ENCODE peak calls at places on chromosomes 1 and 21, in six cellular contexts. B, H, Z, I, X and F are unnamed samples.
A peak's percentile ranks its signal among the peaks of the same experiment; 100 is the strongest.

GRCh38 chr1:179038528-179039281 is 13.0 kb downstream of the FAM20B start:
- DNase-seq in B (no peak), I (no peak), H (no peak), X (no peak), Z (no peak), F (no peak)

GRCh38 chr21:34791776-34792503 is 123.1 kb downstream of the CLIC6 start:
- DNase-seq in B (no peak), I (no peak), Z (no peak), H (no peak), X (no peak), F (no peak)

GRCh38 chr1:26372039-26372438 is 511 bp downstream of the ZNF683 start:
- DNase-seq in B (no peak), H (no peak), Z (no peak), X (no peak), I (no peak), F (no peak)

GRCh38 chr1:204366759-204367158 is 7.0 kb upstream of the PLEKHA6 start:
- DNase-seq in H (no peak), Z (peak; percentile 32), X (no peak), B (peak; percentile 54), I (no peak), F (no peak)

GRCh38 chr1:232369451-232369850 is 260.5 kb downstream of the SIPA1L2 start:
- DNase-seq in Z (no peak), H (no peak), I (no peak), B (no peak), X (no peak), F (no peak)

GRCh38 chr1:240031009-240031408 is 60.7 kb upstream of the FMN2 start:
- DNase-seq in X (no peak), I (no peak), Z (peak; percentile 99), H (no peak), B (no peak), F (no peak)

GRCh38 chr1:200095057-200095577 is 67.6 kb downstream of the NR5A2 start:
- DNase-seq in Z (no peak), B (no peak), X (no peak), I (no peak), H (no peak), F (no peak)

GRCh38 chr1:85078903-85079302 is 30.6 kb upstream of the MCOLN3 start:
- DNase-seq in X (no peak), B (no peak), Z (no peak), I (no peak), H (no peak), F (no peak)

GRCh38 chr21:16033193-16033592 is 303.4 kb downstream of the USP25 start:
- DNase-seq in B (no peak), I (no peak), Z (no peak), X (no peak), H (no peak), F (no peak)

GRCh38 chr1:42214447-42214871 is 49.9 kb upstream of the GUCA2A start:
- DNase-seq in X (no peak), H (no peak), I (no peak), Z (no peak), B (no peak), F (no peak)

GRCh38 chr1:7235871-7236472 is 450.7 kb downstream of the CAMTA1 start:
- DNase-seq in B (no peak), I (no peak), X (no peak), Z (no peak), H (no peak), F (no peak)

GRCh38 chr1:245537992-245538391 is 383.2 kb downstream of the KIF26B start:
- DNase-seq in H (no peak), X (no peak), B (no peak), I (no peak), Z (no peak), F (no peak)

GRCh38 chr1:7857951-7858350 is 5.1 kb upstream of the UTS2 start:
- DNase-seq in Z (no peak), H (no peak), X (no peak), I (no peak), B (no peak), F (no peak)

GRCh38 chr1:220874201-220874655 is 5.0 kb upstream of the HLX start:
- DNase-seq in X (no peak), H (no peak), I (no peak), B (peak; percentile 62), Z (peak; percentile 49), F (peak; percentile 53)

GRCh38 chr1:238336531-238336930 is 445.8 kb upstream of the ZP4 start:
- DNase-seq in Z (no peak), I (no peak), H (no peak), B (no peak), X (no peak), F (no peak)

GRCh38 chr1:1861339-1861730 is 29.6 kb downstream of the GNB1 start:
- DNase-seq in I (no peak), Z (no peak), B (no peak), H (no peak), X (no peak), F (no peak)

GRCh38 chr1:94926365-94926914 is 470 bp downstream of the CNN3 start:
- DNase-seq in I (peak; percentile 34), H (no peak), Z (peak; percentile 53), X (no peak), B (peak; percentile 77), F (peak; percentile 41)

GRCh38 chr21:38075833-38076567 is 159.7 kb upstream of the KCNJ6 start:
- DNase-seq in Z (no peak), X (no peak), H (no peak), B (no peak), I (no peak), F (no peak)

GRCh38 chr1:89085781-89086180 is 20.8 kb upstream of the GBP1 start:
- DNase-seq in I (no peak), X (no peak), B (no peak), H (no peak), Z (peak; percentile 64), F (peak; percentile 24)

GRCh38 chr1:197778326-197778922 is 3.1 kb upstream of the DENND1B start:
- DNase-seq in B (no peak), X (no peak), I (no peak), H (no peak), Z (no peak), F (peak; percentile 46)

GRCh38 chr1:4219111-4219510 is 319.0 kb upstream of the C1orf174 start:
- DNase-seq in Z (no peak), X (no peak), B (no peak), I (no peak), H (no peak), F (no peak)

GRCh38 chr21:44065428-44065827 is 41.8 kb upstream of the PWP2 start:
- DNase-seq in B (no peak), I (peak; percentile 92), X (peak; percentile 67), H (peak; percentile 41), Z (no peak), F (peak; percentile 24)

GRCh38 chr1:91611498-91611917 is 110.9 kb downstream of the CDC7 start:
- DNase-seq in B (no peak), Z (no peak), H (no peak), I (no peak), X (no peak), F (no peak)

GRCh38 chr1:27057801-27058647 is 45.4 kb upstream of the TENT5B start:
- DNase-seq in B (no peak), I (no peak), Z (no peak), H (no peak), X (no peak), F (no peak)

GRCh38 chr1:33876970-33877680 is 13.2 kb downstream of the HMGB4 start:
- DNase-seq in B (no peak), X (no peak), Z (no peak), I (no peak), H (no peak), F (no peak)

GRCh38 chr1:213985181-213986019 is 2.4 kb upstream of the PROX1 start:
- DNase-seq in H (no peak), Z (no peak), X (no peak), B (peak; percentile 50), I (no peak), F (no peak)

GRCh38 chr1:19648689-19649088 is 4.6 kb downstream of the NBL1 start:
- DNase-seq in I (no peak), X (no peak), B (no peak), Z (no peak), H (no peak), F (no peak)

GRCh38 chr1:83632906-83633305 is 366.0 kb downstream of the TTLL7 start:
- DNase-seq in X (no peak), I (no peak), B (no peak), H (no peak), Z (no peak), F (no peak)

GRCh38 chr1:202848191-202848542 is 37.4 kb downstream of the PCAT6 start:
- DNase-seq in B (no peak), X (no peak), H (peak; percentile 37), Z (no peak), I (no peak), F (no peak)

GRCh38 chr1:79117376-79117775 is 110.8 kb upstream of the ADGRL4 start:
- DNase-seq in Z (no peak), X (no peak), I (no peak), H (no peak), B (no peak), F (no peak)

GRCh38 chr1:58813361-58813760 is 29.5 kb upstream of the JUN start:
- DNase-seq in B (no peak), H (no peak), X (no peak), Z (no peak), I (no peak), F (no peak)

GRCh38 chr1:79089946-79090345 is 83.4 kb upstream of the ADGRL4 start:
- DNase-seq in I (no peak), Z (no peak), X (no peak), B (no peak), H (no peak), F (no peak)

GRCh38 chr1:224192082-224192786 is 9.2 kb downstream of the DEGS1 start:
- DNase-seq in Z (no peak), B (no peak), H (no peak), I (no peak), X (no peak), F (no peak)

GRCh38 chr1:16168622-16169021 is 12.8 kb upstream of the EPHA2 start:
- DNase-seq in H (no peak), B (no peak), X (no peak), I (no peak), Z (no peak), F (no peak)

GRCh38 chr1:24075946-24076345 is 36.0 kb downstream of the MYOM3 start:
- DNase-seq in X (no peak), B (no peak), Z (no peak), I (no peak), H (no peak), F (no peak)

GRCh38 chr1:41666991-41667631 is 182.6 kb upstream of the EDN2 start:
- DNase-seq in H (peak; percentile 60), X (peak; percentile 23), I (no peak), B (no peak), Z (peak; percentile 29), F (peak; percentile 45)

GRCh38 chr1:146032613-146033219 is 11.2 kb upstream of the HJV start:
- DNase-seq in B (no peak), X (no peak), Z (peak; percentile 71), H (no peak), I (no peak), F (peak; percentile 12)